ENCODE peak calls at places on chromosomes 7 and 10, in four cellular contexts. F is NCI-H1092; D is cardiac muscle cell; P is activated CD4-positive, alpha-beta T cell treated with anti-CD3 and anti-CD28 coated beads, Interleukin-2, amount 50 U/mL, for 4 hours. X is an unnamed sample.
A peak's percentile ranks its signal among the peaks of the same experiment; 100 is the strongest.

GRCh38 chr10:11798862-11799735 is 24.1 kb upstream of the PROSER2 start:
- DNase-seq in F (no peak), D (peak; percentile 36), P (no peak), X (no peak)

GRCh38 chr10:73771722-73772279 is 10.0 kb upstream of the CHCHD1 start:
- DNase-seq in P (peak; percentile 61), F (peak; percentile 17), D (peak; percentile 32), X (peak; percentile 42)

GRCh38 chr10:112628951-112629604 is 182.1 kb downstream of the VTI1A start:
- DNase-seq in D (peak; percentile 73), P (no peak), F (no peak), X (no peak)

GRCh38 chr10:74290703-74291102 is 139.7 kb downstream of the ADK start:
- DNase-seq in P (no peak), F (no peak), D (peak; percentile 58), X (peak; percentile 25)

GRCh38 chr10:118276727-118277126 is 65.4 kb downstream of the FAM204A start:
- DNase-seq in D (no peak), F (no peak), P (no peak), X (no peak)

GRCh38 chr10:53469383-53469782 is 696.8 kb upstream of the MBL2 start:
- DNase-seq in P (no peak), F (no peak), D (no peak), X (no peak)

GRCh38 chr7:116317907-116318306 is 107.6 kb downstream of the TES start:
- DNase-seq in F (no peak), P (no peak), D (no peak), X (no peak)

GRCh38 chr7:2109936-2110585 is 122.7 kb downstream of the MAD1L1 start:
- DNase-seq in P (peak; percentile 36), F (no peak), D (peak; percentile 76), X (peak; percentile 65)

GRCh38 chr7:92517626-92518025 is 10.7 kb downstream of the PEX1 start:
- DNase-seq in P (no peak), D (no peak), F (no peak), X (no peak)

GRCh38 chr10:42783181-42783549 is 570 bp downstream of the BMS1 start:
- DNase-seq in D (peak; percentile 71), F (peak; percentile 6), P (peak; percentile 26), X (no peak)

GRCh38 chr10:51188013-51188412 is 113.7 kb downstream of the PRKG1 start:
- DNase-seq in F (no peak), P (no peak), D (no peak), X (no peak)

GRCh38 chr7:139860090-139860773 is 31.2 kb downstream of the TBXAS1 start:
- DNase-seq in F (no peak), D (no peak), P (no peak), X (no peak)

GRCh38 chr10:16902606-16903005 is 85.4 kb upstream of the RSU1 start:
- DNase-seq in D (no peak), F (no peak), P (no peak), X (no peak)

GRCh38 chr10:89207801-89208551 is 859 bp upstream of the CH25H start:
- DNase-seq in P (no peak), D (no peak), F (no peak), X (no peak)

GRCh38 chr10:92111336-92111939 is 179.4 kb downstream of the CPEB3 start:
- DNase-seq in F (no peak), P (no peak), D (no peak), X (no peak)

GRCh38 chr10:77862595-77862994 is 64.0 kb downstream of the DLG5 start:
- DNase-seq in D (no peak), F (no peak), P (no peak), X (no peak)